ENCODE peak calls at places on chromosomes 6 and 20, in seven cellular contexts. A is glutamatergic neuron, L is cardiac fibroblast, K is progenitor cell of endocrine pancreas, Z is ovary, H is cardiac muscle cell, X is epithelial cell of proximal tubule. I is an unnamed sample.

GRCh38 chr6:130143709-130144108 is 79.0 kb downstream of the SAMD3 start:
- DNase-seq in A (no peak), L (peak), K (no peak), Z (no peak), H (no peak), X (peak), I (no peak)

GRCh38 chr20:33162313-33162712 is 5.6 kb upstream of the BPIFA2 start:
- DNase-seq in A (no peak), L (no peak), K (peak), Z (no peak), H (no peak), X (no peak), I (no peak)

GRCh38 chr20:25860531-25861150 is 164.0 kb upstream of the ZNF337 start:
- DNase-seq in A (no peak), L (no peak), K (no peak), Z (no peak), H (no peak), X (no peak), I (no peak)

GRCh38 chr6:17448165-17448564 is 54.8 kb downstream of the CAP2 start:
- DNase-seq in A (no peak), L (peak), K (no peak), Z (no peak), H (no peak), X (no peak), I (no peak)

GRCh38 chr6:12957321-12958051 is 240.9 kb downstream of the PHACTR1 start:
- DNase-seq in A (peak), L (peak), K (no peak), Z (peak), H (peak), X (no peak), I (peak)

GRCh38 chr6:169321546-169321945 is 67.9 kb upstream of the THBS2 start:
- DNase-seq in A (no peak), L (no peak), K (no peak), Z (no peak), H (no peak), X (no peak), I (no peak)

GRCh38 chr6:48281217-48281616 is 170.2 kb upstream of the PTCHD4 start:
- DNase-seq in A (no peak), L (no peak), K (no peak), Z (no peak), H (no peak), X (no peak), I (no peak)

GRCh38 chr20:47559141-47559540 is 57.5 kb downstream of the NCOA3 start:
- DNase-seq in A (no peak), L (peak), K (no peak), Z (no peak), H (no peak), X (no peak), I (no peak)

GRCh38 chr6:83509416-83509815 is 2.9 kb upstream of the PRSS35 start:
- DNase-seq in A (no peak), L (peak), K (no peak), Z (no peak), H (no peak), X (no peak), I (no peak)

GRCh38 chr20:8305449-8305978 is 173.4 kb downstream of the PLCB1 start:
- DNase-seq in A (peak), L (peak), K (peak), Z (no peak), H (peak), X (no peak), I (peak)

GRCh38 chr20:8018928-8019177 is 708 bp downstream of the TMX4 start:
- DNase-seq in A (no peak), L (peak), K (no peak), Z (no peak), H (peak), X (no peak), I (no peak)

GRCh38 chr6:158978752-158979151 is 21.2 kb downstream of the RSPH3 start:
- DNase-seq in A (no peak), L (peak), K (no peak), Z (no peak), H (no peak), X (no peak), I (no peak)

GRCh38 chr6:113971786-113972185 is 838 bp upstream of the HDAC2 start:
- DNase-seq in A (no peak), L (peak), K (no peak), Z (no peak), H (peak), X (no peak), I (no peak)

GRCh38 chr6:113968472-113968871 is 2.5 kb downstream of the HDAC2 start:
- DNase-seq in A (no peak), L (no peak), K (no peak), Z (no peak), H (no peak), X (no peak), I (no peak)

GRCh38 chr6:113970808-113971676 is at the start of gene HDAC2:
- DNase-seq in A (peak), L (peak), K (peak), Z (peak), H (peak), X (no peak), I (peak)

GRCh38 chr6:113967777-113968176 is 3.2 kb downstream of the HDAC2 start:
- DNase-seq in A (no peak), L (no peak), K (no peak), Z (no peak), H (no peak), X (no peak), I (no peak)

GRCh38 chr6:113969888-113970807 is 800 bp downstream of the HDAC2 start:
- DNase-seq in A (peak), L (peak), K (peak), Z (peak), H (peak), X (no peak), I (peak)
- TF ChIP-seq CTCF in A (no peak), L (no peak), K (no peak), Z (no peak), H (no peak), X (no peak), I (no peak)

GRCh38 chr6:157906537-157907061 is 75.1 kb upstream of the SYNJ2 start:
- DNase-seq in A (no peak), L (no peak), K (no peak), Z (no peak), H (no peak), X (no peak), I (no peak)

GRCh38 chr6:157904999-157905398 is 76.7 kb upstream of the SYNJ2 start:
- DNase-seq in A (no peak), L (no peak), K (no peak), Z (no peak), H (no peak), X (no peak), I (no peak)

GRCh38 chr6:157907651-157908050 is 74.0 kb upstream of the SYNJ2 start:
- DNase-seq in A (no peak), L (no peak), K (no peak), Z (no peak), H (no peak), X (no peak), I (no peak)

GRCh38 chr6:157908369-157909281 is 73.0 kb upstream of the SYNJ2 start:
- DNase-seq in A (no peak), L (no peak), K (no peak), Z (no peak), H (no peak), X (no peak), I (no peak)

GRCh38 chr6:157905590-157906337 is 75.9 kb upstream of the SYNJ2 start:
- DNase-seq in A (peak), L (no peak), K (no peak), Z (no peak), H (no peak), X (no peak), I (no peak)
- TF ChIP-seq CTCF in A (no peak), L (no peak), K (peak), Z (no peak), H (no peak), X (peak), I (no peak)

GRCh38 chr6:88953550-88954386 is 9.7 kb downstream of the RNGTT start:
- DNase-seq in A (no peak), L (no peak), K (no peak), Z (no peak), H (no peak), X (no peak), I (no peak)

GRCh38 chr6:88952065-88952704 is 11.2 kb downstream of the RNGTT start:
- DNase-seq in A (no peak), L (peak), K (no peak), Z (no peak), H (no peak), X (no peak), I (peak)
- TF ChIP-seq CTCF in A (no peak), L (no peak), K (no peak), Z (no peak), H (no peak), X (no peak), I (no peak)

GRCh38 chr20:64223526-64224067 is 32.0 kb upstream of the PCMTD2 start:
- DNase-seq in A (peak), L (peak), K (peak), Z (peak), H (peak), X (peak), I (no peak)
- TF ChIP-seq CTCF in A (peak), L (peak), K (peak), Z (no peak), H (peak), X (peak), I (no peak)

GRCh38 chr6:24720131-24720603 is 1.2 kb upstream of the C6orf62 start:
- DNase-seq in A (peak), L (peak), K (peak), Z (peak), H (peak), X (no peak), I (peak)
- TF ChIP-seq CTCF in A (no peak), L (no peak), K (no peak), Z (no peak), H (no peak), X (no peak), I (no peak)

DNA sequence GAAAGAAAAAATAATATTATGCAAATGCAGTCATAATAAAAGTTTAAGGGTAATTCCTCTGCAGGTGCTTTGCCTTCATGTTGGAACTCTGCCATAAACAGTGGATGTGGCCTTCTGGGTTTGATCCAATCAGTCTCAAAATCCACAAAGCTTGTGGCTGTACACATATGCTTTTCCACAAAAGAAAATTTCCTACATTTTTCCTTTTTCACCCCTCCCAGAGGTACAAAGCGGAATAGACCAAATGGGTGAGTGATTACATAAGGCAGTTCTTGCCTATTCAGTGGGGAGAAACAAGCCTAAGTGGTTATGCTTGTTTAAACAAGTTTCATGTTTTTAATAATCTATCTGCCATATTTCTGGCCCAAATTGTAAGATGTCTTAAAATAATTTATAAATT is 16.7 kb downstream of the CALHM5 start:
- DNase-seq in A (no peak), L (no peak), K (no peak), Z (no peak), H (no peak), X (no peak), I (no peak)
- TF ChIP-seq CTCF in A (no peak), L (no peak), K (no peak), Z (no peak), H (no peak), X (no peak), I (no peak)

GRCh38 chr6:26537160-26537845 is 863 bp upstream of the HMGN4 start:
- DNase-seq in A (peak), L (peak), K (peak), Z (peak), H (peak), X (peak), I (peak)
- TF ChIP-seq CTCF in A (no peak), L (no peak), K (no peak), Z (no peak), H (no peak), X (no peak), I (no peak)

GRCh38 chr6:45458672-45459071 is 80.9 kb upstream of the SUPT3H start:
- DNase-seq in A (no peak), L (no peak), K (no peak), Z (no peak), H (no peak), X (no peak), I (no peak)

GRCh38 chr6:45460166-45460565 is 82.4 kb upstream of the SUPT3H start:
- DNase-seq in A (no peak), L (no peak), K (no peak), Z (no peak), H (no peak), X (no peak), I (no peak)

GRCh38 chr6:45455408-45455807 is 77.7 kb upstream of the SUPT3H start:
- DNase-seq in A (no peak), L (no peak), K (no peak), Z (no peak), H (no peak), X (no peak), I (no peak)

GRCh38 chr6:45454008-45454911 is 76.5 kb upstream of the SUPT3H start:
- DNase-seq in A (no peak), L (peak), K (no peak), Z (no peak), H (no peak), X (no peak), I (no peak)

DNA sequence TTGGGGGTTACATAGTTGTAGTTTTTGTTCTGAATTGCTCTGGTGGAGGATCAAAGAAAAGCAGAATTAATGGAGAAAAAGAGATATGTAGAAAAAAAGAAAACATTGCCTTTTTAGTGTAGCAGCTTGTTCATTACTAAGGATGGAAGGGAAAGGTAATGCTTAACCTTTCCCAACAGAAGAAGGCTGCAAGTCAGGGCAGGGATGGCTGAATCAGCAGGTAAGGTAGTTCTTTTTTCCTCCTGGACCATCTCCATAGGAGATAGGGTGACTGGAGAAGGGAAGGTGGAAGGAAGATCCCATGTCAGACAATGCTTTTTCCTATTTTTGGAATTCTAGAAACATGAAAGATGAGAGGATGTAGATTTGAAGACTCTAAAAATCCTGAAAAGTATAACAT is 79.4 kb upstream of the SUPT3H start:
- DNase-seq in A (no peak), L (no peak), K (no peak), Z (no peak), H (no peak), X (no peak), I (no peak)
- TF ChIP-seq CTCF in A (no peak), L (no peak), K (no peak), Z (no peak), H (no peak), X (no peak), I (no peak)

I was measured in Calu3.